ENCODE peak calls at places on chromosome 1, in four cellular contexts. G is EH, W is heart left ventricle, M is T-helper 1 cell. Q is an unnamed sample.

GRCh38 chr1:154342836-154343472 is 17.6 kb downstream of the ATP8B2 start:
- DNase-seq in G (no peak), W (no peak), M (peak; percentile 82), Q (no peak)

GRCh38 chr1:169576934-169577331 is 9.3 kb downstream of the F5 start:
- DNase-seq in G (no peak), W (no peak), M (no peak), Q (no peak)

GRCh38 chr1:16209847-16210407 is 2.5 kb downstream of the ARHGEF19 start:
- DNase-seq in G (no peak), W (no peak), M (no peak), Q (no peak)

GRCh38 chr1:22636927-22637326 is 499 bp downstream of the C1QA start:
- DNase-seq in G (no peak), W (no peak), M (no peak), Q (no peak)

GRCh38 chr1:58626293-58626692 is 49.2 kb upstream of the TACSTD2 start:
- DNase-seq in G (no peak), W (no peak), M (no peak), Q (no peak)

GRCh38 chr1:221336141-221336540 is 405.7 kb downstream of the DUSP10 start:
- DNase-seq in G (peak; percentile 58), W (no peak), M (no peak), Q (no peak)

GRCh38 chr1:76185207-76185606 is 110.7 kb downstream of the ST6GALNAC3 start:
- DNase-seq in G (no peak), W (no peak), M (no peak), Q (no peak)

GRCh38 chr1:8409107-8409506 is 91.2 kb downstream of the SLC45A1 start:
- DNase-seq in G (peak; percentile 75), W (no peak), M (no peak), Q (no peak)

GRCh38 chr1:178973671-178974091 is 52.0 kb upstream of the FAM20B start:
- DNase-seq in G (no peak), W (no peak), M (peak; percentile 1), Q (no peak)

GRCh38 chr1:242146640-242147039 is 147.7 kb upstream of the MAP1LC3C start:
- DNase-seq in G (no peak), W (no peak), M (no peak), Q (no peak)

GRCh38 chr1:173392895-173393654 is 84.1 kb upstream of the PRDX6 start:
- DNase-seq in G (peak; percentile 96), W (no peak), M (no peak), Q (no peak)

GRCh38 chr1:39722495-39722894 is 16.2 kb upstream of the PPIE start:
- DNase-seq in G (peak; percentile 32), W (no peak), M (no peak), Q (no peak)